ENCODE peak calls at places on chromosomes 11 and 22, in ten cellular contexts. One of them, this sample, is unnamed.

GRCh38 chr22:41469218-41469851 is 418 bp downstream of the ACO2 start:
- DNase-seq in cardiac fibroblast: no peak
- DNase-seq in fibroblast of mammary gland: peak
- DNase-seq in body of pancreas: no peak
- DNase-seq in cardiac muscle cell: no peak
- DNase-seq in thoracic aorta: no peak
- DNase-seq in iPS DF 6.9: no peak
- DNase-seq in endothelial cell of umbilical vein: no peak
- DNase-seq in astrocyte of the spinal cord: no peak
- DNase-seq in CD4-positive, alpha-beta memory T cell: no peak
- DNase-seq in this sample: no peak

GRCh38 chr11:96055706-96056387 is 131.9 kb upstream of the MTMR2 start:
- DNase-seq in astrocyte of the spinal cord: peak
- DNase-seq in cardiac fibroblast: peak
- DNase-seq in iPS DF 6.9: no peak
- DNase-seq in cardiac muscle cell: no peak
- DNase-seq in endothelial cell of umbilical vein: no peak
- DNase-seq in CD4-positive, alpha-beta memory T cell: no peak
- DNase-seq in thoracic aorta: no peak
- DNase-seq in fibroblast of mammary gland: peak
- DNase-seq in body of pancreas: no peak
- DNase-seq in this sample: no peak

GRCh38 chr11:87142594-87142993 is 104.9 kb downstream of the TMEM135 start:
- DNase-seq in iPS DF 6.9: no peak
- DNase-seq in fibroblast of mammary gland: no peak
- DNase-seq in body of pancreas: no peak
- DNase-seq in cardiac fibroblast: no peak
- DNase-seq in thoracic aorta: no peak
- DNase-seq in cardiac muscle cell: no peak
- DNase-seq in endothelial cell of umbilical vein: no peak
- DNase-seq in CD4-positive, alpha-beta memory T cell: no peak
- DNase-seq in astrocyte of the spinal cord: no peak
- DNase-seq in this sample: no peak

GRCh38 chr11:95443386-95443785 is 212.4 kb upstream of the SESN3 start:
- DNase-seq in endothelial cell of umbilical vein: no peak
- DNase-seq in body of pancreas: no peak
- DNase-seq in iPS DF 6.9: no peak
- DNase-seq in cardiac fibroblast: no peak
- DNase-seq in CD4-positive, alpha-beta memory T cell: peak
- DNase-seq in fibroblast of mammary gland: no peak
- DNase-seq in cardiac muscle cell: no peak
- DNase-seq in astrocyte of the spinal cord: no peak
- DNase-seq in thoracic aorta: no peak
- DNase-seq in this sample: no peak

GRCh38 chr11:119316729-119317591 is at the start of gene MCAM:
- DNase-seq in iPS DF 6.9: no peak
- DNase-seq in CD4-positive, alpha-beta memory T cell: no peak
- DNase-seq in thoracic aorta: no peak
- DNase-seq in astrocyte of the spinal cord: peak
- DNase-seq in cardiac muscle cell: peak
- DNase-seq in body of pancreas: peak
- DNase-seq in fibroblast of mammary gland: no peak
- DNase-seq in endothelial cell of umbilical vein: peak
- DNase-seq in cardiac fibroblast: no peak
- DNase-seq in this sample: no peak

GRCh38 chr11:65454311-65454695 is 31.7 kb downstream of the NEAT1 start:
- DNase-seq in astrocyte of the spinal cord: peak
- DNase-seq in CD4-positive, alpha-beta memory T cell: no peak
- DNase-seq in thoracic aorta: no peak
- DNase-seq in iPS DF 6.9: no peak
- DNase-seq in cardiac muscle cell: no peak
- DNase-seq in cardiac fibroblast: peak
- DNase-seq in endothelial cell of umbilical vein: no peak
- DNase-seq in body of pancreas: no peak
- DNase-seq in fibroblast of mammary gland: peak
- DNase-seq in this sample: no peak

GRCh38 chr11:118437046-118437735 is 899 bp downstream of the KMT2A start:
- DNase-seq in iPS DF 6.9: no peak
- DNase-seq in CD4-positive, alpha-beta memory T cell: peak
- DNase-seq in cardiac fibroblast: peak
- DNase-seq in endothelial cell of umbilical vein: peak
- DNase-seq in cardiac muscle cell: peak
- DNase-seq in thoracic aorta: no peak
- DNase-seq in body of pancreas: peak
- DNase-seq in fibroblast of mammary gland: peak
- DNase-seq in astrocyte of the spinal cord: peak
- DNase-seq in this sample: peak

GRCh38 chr11:32888805-32889204 is 3.8 kb upstream of the QSER1 start:
- DNase-seq in cardiac fibroblast: peak
- DNase-seq in thoracic aorta: no peak
- DNase-seq in CD4-positive, alpha-beta memory T cell: no peak
- DNase-seq in endothelial cell of umbilical vein: no peak
- DNase-seq in iPS DF 6.9: no peak
- DNase-seq in astrocyte of the spinal cord: peak
- DNase-seq in fibroblast of mammary gland: peak
- DNase-seq in body of pancreas: no peak
- DNase-seq in cardiac muscle cell: no peak
- DNase-seq in this sample: no peak

GRCh38 chr11:45092901-45093760 is 53.3 kb upstream of the PRDM11 start:
- DNase-seq in cardiac fibroblast: peak
- DNase-seq in fibroblast of mammary gland: peak
- DNase-seq in astrocyte of the spinal cord: peak
- DNase-seq in cardiac muscle cell: no peak
- DNase-seq in CD4-positive, alpha-beta memory T cell: no peak
- DNase-seq in iPS DF 6.9: no peak
- DNase-seq in body of pancreas: no peak
- DNase-seq in endothelial cell of umbilical vein: no peak
- DNase-seq in thoracic aorta: no peak
- DNase-seq in this sample: no peak

GRCh38 chr22:46929689-46930225 is 167.3 kb downstream of the TBC1D22A start:
- DNase-seq in body of pancreas: no peak
- DNase-seq in iPS DF 6.9: no peak
- DNase-seq in cardiac fibroblast: no peak
- DNase-seq in endothelial cell of umbilical vein: no peak
- DNase-seq in fibroblast of mammary gland: no peak
- DNase-seq in cardiac muscle cell: no peak
- DNase-seq in astrocyte of the spinal cord: no peak
- DNase-seq in thoracic aorta: no peak
- DNase-seq in CD4-positive, alpha-beta memory T cell: no peak
- DNase-seq in this sample: no peak

GRCh38 chr11:88807349-88807748 is 258.4 kb downstream of the GRM5 start:
- DNase-seq in astrocyte of the spinal cord: no peak
- DNase-seq in fibroblast of mammary gland: no peak
- DNase-seq in endothelial cell of umbilical vein: no peak
- DNase-seq in cardiac muscle cell: no peak
- DNase-seq in thoracic aorta: no peak
- DNase-seq in cardiac fibroblast: no peak
- DNase-seq in body of pancreas: no peak
- DNase-seq in iPS DF 6.9: no peak
- DNase-seq in CD4-positive, alpha-beta memory T cell: no peak
- DNase-seq in this sample: no peak

GRCh38 chr11:100340416-100341323 is 346.4 kb upstream of the ARHGAP42 start:
- DNase-seq in body of pancreas: no peak
- DNase-seq in astrocyte of the spinal cord: no peak
- DNase-seq in cardiac muscle cell: peak
- DNase-seq in iPS DF 6.9: no peak
- DNase-seq in thoracic aorta: no peak
- DNase-seq in cardiac fibroblast: no peak
- DNase-seq in fibroblast of mammary gland: no peak
- DNase-seq in endothelial cell of umbilical vein: no peak
- DNase-seq in CD4-positive, alpha-beta memory T cell: no peak
- DNase-seq in this sample: peak

GRCh38 chr22:27220349-27220748 is 563.0 kb downstream of the MIAT start:
- DNase-seq in cardiac fibroblast: peak
- DNase-seq in fibroblast of mammary gland: peak
- DNase-seq in cardiac muscle cell: no peak
- DNase-seq in astrocyte of the spinal cord: peak
- DNase-seq in endothelial cell of umbilical vein: no peak
- DNase-seq in CD4-positive, alpha-beta memory T cell: no peak
- DNase-seq in iPS DF 6.9: no peak
- DNase-seq in thoracic aorta: no peak
- DNase-seq in body of pancreas: no peak
- DNase-seq in this sample: no peak

GRCh38 chr22:23837496-23837859 is 1.3 kb downstream of the DERL3 start:
- DNase-seq in fibroblast of mammary gland: no peak
- DNase-seq in body of pancreas: peak
- DNase-seq in thoracic aorta: no peak
- DNase-seq in iPS DF 6.9: no peak
- DNase-seq in endothelial cell of umbilical vein: no peak
- DNase-seq in cardiac fibroblast: no peak
- DNase-seq in CD4-positive, alpha-beta memory T cell: no peak
- DNase-seq in astrocyte of the spinal cord: no peak
- DNase-seq in cardiac muscle cell: no peak
- DNase-seq in this sample: no peak

GRCh38 chr22:23836692-23837495 is 1.9 kb downstream of the DERL3 start:
- DNase-seq in cardiac muscle cell: no peak
- DNase-seq in thoracic aorta: no peak
- DNase-seq in fibroblast of mammary gland: no peak
- DNase-seq in astrocyte of the spinal cord: no peak
- DNase-seq in body of pancreas: no peak
- DNase-seq in endothelial cell of umbilical vein: no peak
- DNase-seq in CD4-positive, alpha-beta memory T cell: no peak
- DNase-seq in iPS DF 6.9: no peak
- DNase-seq in cardiac fibroblast: no peak
- DNase-seq in this sample: no peak

GRCh38 chr22:23837911-23838685 is 708 bp downstream of the DERL3 start:
- DNase-seq in thoracic aorta: no peak
- DNase-seq in astrocyte of the spinal cord: no peak
- DNase-seq in cardiac fibroblast: no peak
- DNase-seq in iPS DF 6.9: no peak
- DNase-seq in fibroblast of mammary gland: no peak
- DNase-seq in CD4-positive, alpha-beta memory T cell: no peak
- DNase-seq in body of pancreas: no peak
- DNase-seq in cardiac muscle cell: no peak
- DNase-seq in endothelial cell of umbilical vein: no peak
- DNase-seq in this sample: no peak

GRCh38 chr22:23840026-23840425 is 1.2 kb upstream of the DERL3 start:
- DNase-seq in cardiac fibroblast: no peak
- DNase-seq in iPS DF 6.9: no peak
- DNase-seq in thoracic aorta: no peak
- DNase-seq in fibroblast of mammary gland: no peak
- DNase-seq in endothelial cell of umbilical vein: no peak
- DNase-seq in astrocyte of the spinal cord: no peak
- DNase-seq in cardiac muscle cell: no peak
- DNase-seq in body of pancreas: no peak
- DNase-seq in CD4-positive, alpha-beta memory T cell: no peak
- DNase-seq in this sample: no peak

GRCh38 chr22:23838686-23839468 is at the start of gene DERL3:
- DNase-seq in astrocyte of the spinal cord: peak
- DNase-seq in thoracic aorta: peak
- DNase-seq in iPS DF 6.9: peak
- DNase-seq in fibroblast of mammary gland: peak
- DNase-seq in cardiac muscle cell: peak
- DNase-seq in cardiac fibroblast: peak
- DNase-seq in endothelial cell of umbilical vein: peak
- DNase-seq in CD4-positive, alpha-beta memory T cell: peak
- DNase-seq in body of pancreas: peak
- DNase-seq in this sample: peak
- H3K4me3 ChIP-seq in astrocyte of the spinal cord: peak
- H3K4me3 ChIP-seq in thoracic aorta: peak
- H3K4me3 ChIP-seq in iPS DF 6.9: peak
- H3K4me3 ChIP-seq in fibroblast of mammary gland: peak
- H3K4me3 ChIP-seq in cardiac muscle cell: peak
- H3K4me3 ChIP-seq in cardiac fibroblast: peak
- H3K4me3 ChIP-seq in endothelial cell of umbilical vein: peak
- H3K4me3 ChIP-seq in CD4-positive, alpha-beta memory T cell: no peak
- H3K4me3 ChIP-seq in body of pancreas: peak
- H3K4me3 ChIP-seq in this sample: peak

DNA sequence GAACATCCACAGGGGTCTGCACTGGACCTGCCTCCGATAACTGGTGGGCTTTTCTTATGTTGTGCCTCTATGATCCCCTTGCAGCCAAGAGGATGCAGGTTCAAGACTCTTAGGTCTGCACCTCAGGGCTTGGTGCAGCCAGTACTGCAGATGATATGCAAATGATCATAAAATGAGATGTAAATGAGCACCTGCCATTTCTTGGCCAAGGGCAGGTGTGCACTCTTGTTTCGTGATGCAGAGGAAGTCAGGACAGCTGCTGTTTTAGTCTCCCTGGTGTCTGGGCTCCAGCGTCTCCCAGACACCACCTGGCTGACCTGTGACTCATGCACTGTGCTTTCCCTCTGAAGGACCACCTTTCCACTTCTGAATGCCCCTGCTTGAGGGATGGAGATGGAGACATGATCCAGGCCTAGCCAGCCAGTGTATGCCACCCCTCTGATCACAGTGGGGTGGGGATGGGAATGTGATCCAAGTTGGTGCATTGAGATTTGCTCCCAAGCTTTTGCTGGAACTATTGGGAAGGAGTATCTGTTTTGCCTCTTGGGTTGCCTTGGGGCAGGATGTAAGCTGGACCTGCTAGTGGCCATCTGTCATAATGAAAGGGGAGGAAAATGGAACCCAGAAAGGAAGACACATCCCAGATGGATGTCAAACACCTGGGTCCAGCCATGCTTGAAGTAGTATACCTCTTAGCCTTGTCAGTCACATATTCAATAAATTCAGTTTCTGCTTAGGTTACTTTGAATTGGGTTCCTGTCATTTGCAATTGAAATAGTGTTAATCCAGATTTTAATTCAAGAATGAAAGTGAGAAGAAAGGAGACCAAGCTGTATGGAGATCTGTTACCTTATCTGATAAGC is 3.3 kb upstream of the KCNJ11 start:
- DNase-seq in thoracic aorta: no peak
- DNase-seq in CD4-positive, alpha-beta memory T cell: no peak
- DNase-seq in cardiac muscle cell: no peak
- DNase-seq in endothelial cell of umbilical vein: no peak
- DNase-seq in cardiac fibroblast: no peak
- DNase-seq in iPS DF 6.9: no peak
- DNase-seq in astrocyte of the spinal cord: no peak
- DNase-seq in body of pancreas: no peak
- DNase-seq in fibroblast of mammary gland: no peak
- DNase-seq in this sample: no peak
- H3K4me3 ChIP-seq in thoracic aorta: no peak
- H3K4me3 ChIP-seq in CD4-positive, alpha-beta memory T cell: no peak
- H3K4me3 ChIP-seq in cardiac muscle cell: no peak
- H3K4me3 ChIP-seq in endothelial cell of umbilical vein: no peak
- H3K4me3 ChIP-seq in cardiac fibroblast: no peak
- H3K4me3 ChIP-seq in iPS DF 6.9: no peak
- H3K4me3 ChIP-seq in astrocyte of the spinal cord: no peak
- H3K4me3 ChIP-seq in body of pancreas: no peak
- H3K4me3 ChIP-seq in fibroblast of mammary gland: no peak
- H3K4me3 ChIP-seq in this sample: no peak

GRCh38 chr11:81986556-81987161 is 747.0 kb downstream of the FAM181B start:
- DNase-seq in cardiac muscle cell: no peak
- DNase-seq in endothelial cell of umbilical vein: no peak
- DNase-seq in iPS DF 6.9: no peak
- DNase-seq in fibroblast of mammary gland: no peak
- DNase-seq in CD4-positive, alpha-beta memory T cell: no peak
- DNase-seq in cardiac fibroblast: no peak
- DNase-seq in body of pancreas: no peak
- DNase-seq in thoracic aorta: no peak
- DNase-seq in astrocyte of the spinal cord: no peak
- DNase-seq in this sample: no peak
- H3K4me3 ChIP-seq in cardiac muscle cell: no peak
- H3K4me3 ChIP-seq in endothelial cell of umbilical vein: no peak
- H3K4me3 ChIP-seq in iPS DF 6.9: no peak
- H3K4me3 ChIP-seq in fibroblast of mammary gland: no peak
- H3K4me3 ChIP-seq in CD4-positive, alpha-beta memory T cell: no peak
- H3K4me3 ChIP-seq in cardiac fibroblast: no peak
- H3K4me3 ChIP-seq in body of pancreas: no peak
- H3K4me3 ChIP-seq in thoracic aorta: no peak
- H3K4me3 ChIP-seq in astrocyte of the spinal cord: no peak
- H3K4me3 ChIP-seq in this sample: no peak

GRCh38 chr11:48066881-48067800 is 86.8 kb downstream of the PTPRJ start:
- DNase-seq in thoracic aorta: no peak
- DNase-seq in fibroblast of mammary gland: peak
- DNase-seq in CD4-positive, alpha-beta memory T cell: no peak
- DNase-seq in body of pancreas: no peak
- DNase-seq in endothelial cell of umbilical vein: peak
- DNase-seq in cardiac muscle cell: no peak
- DNase-seq in astrocyte of the spinal cord: peak
- DNase-seq in cardiac fibroblast: no peak
- DNase-seq in iPS DF 6.9: no peak
- DNase-seq in this sample: no peak
- H3K4me3 ChIP-seq in thoracic aorta: peak
- H3K4me3 ChIP-seq in fibroblast of mammary gland: no peak
- H3K4me3 ChIP-seq in CD4-positive, alpha-beta memory T cell: no peak
- H3K4me3 ChIP-seq in body of pancreas: no peak
- H3K4me3 ChIP-seq in endothelial cell of umbilical vein: peak
- H3K4me3 ChIP-seq in cardiac muscle cell: no peak
- H3K4me3 ChIP-seq in astrocyte of the spinal cord: no peak
- H3K4me3 ChIP-seq in cardiac fibroblast: no peak
- H3K4me3 ChIP-seq in iPS DF 6.9: no peak
- H3K4me3 ChIP-seq in this sample: no peak